ENCODE peak calls at places on chromosomes 6 and 20, in four cellular contexts. H is ELR, E is sigmoid colon, F is HuH-7.5. W is an unnamed sample.

GRCh38 chr20:17226410-17227198 is at the start of gene PCSK2:
- DNase-seq in H (peak), E (peak), F (peak), W (peak)

GRCh38 chr6:106715922-106716321 is 86.5 kb downstream of the QRSL1 start:
- DNase-seq in H (no peak), E (no peak), F (no peak), W (no peak)

GRCh38 chr20:32524871-32525501 is 60.1 kb downstream of the NOL4L start:
- DNase-seq in H (no peak), E (peak), F (no peak), W (peak)

GRCh38 chr6:134750669-134751068 is 199.2 kb downstream of the ALDH8A1 start:
- DNase-seq in H (no peak), E (no peak), F (no peak), W (no peak)

GRCh38 chr6:15265787-15266186 is 19.9 kb downstream of the JARID2 start:
- DNase-seq in H (no peak), E (no peak), F (no peak), W (no peak)

GRCh38 chr6:27532820-27533538 is 60.1 kb upstream of the ZNF184 start:
- DNase-seq in H (peak), E (no peak), F (no peak), W (no peak)

GRCh38 chr20:45174434-45175364 is at the start of gene PI3:
- DNase-seq in H (peak), E (no peak), F (no peak), W (peak)

GRCh38 chr6:127635091-127635490 is 58.1 kb downstream of the C6orf58 start:
- DNase-seq in H (no peak), E (no peak), F (no peak), W (no peak)

GRCh38 chr6:36135053-36135731 is 4.9 kb downstream of the MAPK13 start:
- DNase-seq in H (no peak), E (peak), F (no peak), W (no peak)

GRCh38 chr6:164151161-164151728 is 736.7 kb downstream of the QKI start:
- DNase-seq in H (no peak), E (peak), F (no peak), W (no peak)

GRCh38 chr20:38141154-38141888 is 23.7 kb downstream of the TGM2 start:
- DNase-seq in H (no peak), E (no peak), F (no peak), W (peak)

GRCh38 chr20:36461600-36462439 is 79.5 kb upstream of the MYL9 start:
- DNase-seq in H (peak), E (peak), F (peak), W (peak)

GRCh38 chr20:58208944-58209343 is 19.5 kb downstream of the ANKRD60 start:
- DNase-seq in H (no peak), E (no peak), F (no peak), W (no peak)

GRCh38 chr20:17655865-17656489 is 26.1 kb downstream of the RRBP1 start:
- DNase-seq in H (peak), E (peak), F (no peak), W (no peak)

GRCh38 chr6:100663219-100663863 is 198.6 kb upstream of the SIM1 start:
- DNase-seq in H (peak), E (no peak), F (no peak), W (no peak)

GRCh38 chr20:34516874-34517542 is 786 bp downstream of the DYNLRB1 start:
- DNase-seq in H (peak), E (no peak), F (no peak), W (no peak)

GRCh38 chr6:5082487-5083306 is 2.4 kb upstream of the PPP1R3G start:
- DNase-seq in H (peak), E (no peak), F (no peak), W (peak)

GRCh38 chr6:129645371-129646139 is 64.4 kb downstream of the ARHGAP18 start:
- DNase-seq in H (no peak), E (no peak), F (no peak), W (no peak)

GRCh38 chr20:10553326-10553984 is 118.3 kb downstream of the SLX4IP start:
- DNase-seq in H (peak), E (peak), F (peak), W (peak)

W was measured in kidney.